ENCODE peak calls at places on chromosomes 6 and 20, in five cellular contexts. A, K, G, H and O are unnamed samples.

GRCh38 chr6:140586426-140587061 is 1212.1 kb upstream of the CITED2 start:
- DNase-seq in A (no peak), K (no peak), G (no peak), H (no peak), O (no peak)

GRCh38 chr6:143478479-143479062 is 28.0 kb downstream of the PEX3 start:
- DNase-seq in A (no peak), K (no peak), G (no peak), H (no peak), O (no peak)

GRCh38 chr6:78538002-78538401 is 329.3 kb upstream of the IRAK1BP1 start:
- DNase-seq in A (no peak), K (peak), G (no peak), H (peak), O (no peak)

GRCh38 chr20:35252037-35252461 is 25.6 kb downstream of the MMP24 start:
- DNase-seq in A (no peak), K (no peak), G (no peak), H (no peak), O (no peak)

GRCh38 chr20:50186151-50186885 is 4.3 kb upstream of the CEBPB start:
- DNase-seq in A (peak), K (peak), G (peak), H (peak), O (no peak)

GRCh38 chr6:80771941-80772340 is 665.5 kb downstream of the BCKDHB start:
- DNase-seq in A (peak), K (peak), G (no peak), H (peak), O (no peak)

GRCh38 chr6:72374864-72375263 is 247.0 kb upstream of the KCNQ5 start:
- DNase-seq in A (no peak), K (no peak), G (no peak), H (no peak), O (no peak)

GRCh38 chr6:158408552-158409130 is 96.4 kb downstream of the TULP4 start:
- DNase-seq in A (peak), K (peak), G (no peak), H (peak), O (peak)

GRCh38 chr20:46746972-46747371 is 37.5 kb downstream of the SLC2A10 start:
- DNase-seq in A (no peak), K (peak), G (no peak), H (peak), O (no peak)

GRCh38 chr6:81561071-81561564 is 191.4 kb downstream of the TENT5A start:
- DNase-seq in A (no peak), K (peak), G (no peak), H (peak), O (no peak)

GRCh38 chr20:60869626-60870025 is 382.4 kb upstream of the CDH4 start:
- DNase-seq in A (no peak), K (no peak), G (no peak), H (no peak), O (no peak)

GRCh38 chr6:2760882-2761842 is 4.0 kb upstream of the WRNIP1 start:
- DNase-seq in A (no peak), K (no peak), G (no peak), H (no peak), O (no peak)

GRCh38 chr6:56065408-56065807 is 182.0 kb downstream of the COL21A1 start:
- DNase-seq in A (no peak), K (no peak), G (no peak), H (no peak), O (no peak)

GRCh38 chr6:134105903-134106302 is 53.5 kb upstream of the SLC2A12 start:
- DNase-seq in A (no peak), K (no peak), G (no peak), H (no peak), O (no peak)

GRCh38 chr6:106886922-106887797 is 87.4 kb downstream of the CD24 start:
- DNase-seq in A (no peak), K (no peak), G (no peak), H (no peak), O (no peak)

GRCh38 chr6:136226674-136227377 is 23.3 kb downstream of the MTFR2 start:
- DNase-seq in A (no peak), K (no peak), G (no peak), H (no peak), O (no peak)

GRCh38 chr6:3687847-3688246 is 63.7 kb downstream of the PXDC1 start:
- DNase-seq in A (no peak), K (no peak), G (no peak), H (no peak), O (no peak)

GRCh38 chr6:80003841-80004198 is 629 bp upstream of the TTK start:
- DNase-seq in A (no peak), K (peak), G (no peak), H (no peak), O (no peak)

GRCh38 chr6:108697646-108698161 is 137.0 kb downstream of the FOXO3 start:
- DNase-seq in A (peak), K (no peak), G (no peak), H (peak), O (no peak)

GRCh38 chr20:21182832-21183563 is 57.1 kb downstream of the KIZ start:
- DNase-seq in A (peak), K (peak), G (no peak), H (peak), O (peak)

DNA sequence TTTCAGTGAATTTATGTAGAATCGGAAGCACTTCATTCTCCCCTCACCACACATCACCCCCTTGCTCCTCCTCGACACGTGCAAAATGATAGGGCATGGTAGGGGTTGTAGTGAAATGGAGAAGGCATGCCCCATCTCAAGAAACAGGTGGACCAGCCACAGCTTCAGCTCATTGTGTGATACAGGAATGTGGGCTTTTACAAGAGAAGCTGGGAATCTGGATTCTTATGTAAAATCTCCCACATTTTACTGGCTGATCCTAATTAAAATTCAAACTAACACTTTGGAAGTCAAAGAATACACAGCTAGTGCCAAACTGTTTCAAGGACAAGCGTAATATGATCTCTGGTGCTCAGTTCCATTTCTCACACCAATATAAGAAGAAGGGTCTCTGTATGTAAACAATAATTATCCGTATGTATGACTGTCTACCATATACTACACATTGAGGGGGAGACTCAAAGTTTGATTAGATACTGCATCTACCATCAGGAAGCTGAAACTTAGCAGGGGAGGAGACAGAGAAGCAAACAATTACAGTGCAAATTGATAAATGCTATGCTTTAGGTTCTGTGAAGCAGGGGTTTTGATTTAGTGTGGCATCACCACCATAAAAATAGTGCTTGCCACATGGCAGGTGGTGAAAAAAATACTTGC is 24.3 kb upstream of the KIAA0408 start:
- DNase-seq in A (no peak), K (no peak), G (no peak), H (no peak), O (no peak)
- H3K4me3 ChIP-seq in A (no peak), K (no peak), G (peak), H (no peak), O (no peak)

GRCh38 chr6:45423111-45423900 is 45.6 kb upstream of the SUPT3H start:
- DNase-seq in A (no peak), K (peak), G (no peak), H (peak), O (no peak)

GRCh38 chr6:45421700-45422540 is 44.2 kb upstream of the SUPT3H start:
- DNase-seq in A (no peak), K (peak), G (peak), H (peak), O (no peak)

GRCh38 chr6:45420909-45421699 is 43.4 kb upstream of the SUPT3H start:
- DNase-seq in A (no peak), K (no peak), G (no peak), H (peak), O (no peak)

GRCh38 chr6:45423901-45424627 is 46.3 kb upstream of the SUPT3H start:
- DNase-seq in A (no peak), K (no peak), G (no peak), H (peak), O (no peak)

DNA sequence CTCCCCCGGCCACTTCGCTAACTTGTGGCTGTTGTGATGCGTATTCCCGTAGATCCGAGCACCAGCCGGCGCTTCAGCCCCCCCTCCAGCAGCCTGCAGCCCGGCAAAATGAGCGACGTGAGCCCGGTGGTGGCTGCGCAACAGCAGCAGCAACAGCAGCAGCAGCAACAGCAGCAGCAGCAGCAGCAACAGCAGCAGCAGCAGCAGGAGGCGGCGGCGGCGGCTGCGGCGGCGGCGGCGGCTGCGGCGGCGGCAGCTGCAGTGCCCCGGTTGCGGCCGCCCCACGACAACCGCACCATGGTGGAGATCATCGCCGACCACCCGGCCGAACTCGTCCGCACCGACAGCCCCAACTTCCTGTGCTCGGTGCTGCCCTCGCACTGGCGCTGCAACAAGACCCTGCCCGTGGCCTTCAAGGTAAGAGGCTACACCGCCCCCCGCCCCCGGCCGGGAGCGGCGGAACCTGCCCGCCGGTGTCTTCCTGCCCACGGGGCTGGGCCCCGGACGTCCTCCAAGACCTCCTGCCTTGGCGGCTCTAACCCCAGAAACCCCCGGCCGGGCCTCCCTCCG is 44.9 kb upstream of the SUPT3H start:
- DNase-seq in A (no peak), K (peak), G (no peak), H (peak), O (no peak)
- TF ChIP-seq CTCF in A (no peak), K (no peak), G (no peak), H (no peak), O (no peak)

DNA sequence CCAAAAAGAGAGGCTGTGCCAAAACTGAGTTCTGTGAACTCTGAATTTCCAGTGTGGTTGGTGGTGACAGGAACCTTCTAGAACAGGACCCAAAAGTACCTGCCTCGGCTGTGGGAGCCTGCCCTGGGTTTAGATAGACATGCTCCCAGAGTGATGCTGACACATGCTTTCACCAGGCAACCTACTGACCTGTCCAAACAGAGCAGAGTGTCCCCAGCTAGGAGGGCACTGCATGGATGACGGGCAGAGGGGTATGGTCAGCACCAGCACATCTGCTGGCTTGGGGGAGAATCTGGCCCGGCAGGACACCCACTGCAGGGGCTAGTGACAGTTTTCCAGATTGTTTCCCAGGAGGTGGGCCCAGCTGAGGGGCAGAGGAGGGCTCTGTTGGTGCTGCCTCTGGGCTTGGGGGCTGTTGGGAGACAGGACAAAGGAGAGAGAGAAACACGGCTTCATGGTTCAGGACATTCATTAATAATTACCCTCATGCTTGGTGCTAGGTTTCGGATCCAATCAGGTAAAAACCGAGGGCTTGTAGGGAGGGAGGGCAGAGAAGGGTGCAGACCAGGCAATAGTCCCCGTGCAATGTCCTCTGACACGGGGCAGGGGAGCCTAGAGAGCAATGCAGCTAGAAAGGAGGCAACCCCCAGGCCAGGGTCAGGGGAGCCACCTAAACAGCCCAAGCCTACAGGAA is 15.0 kb downstream of the KCNK5 start:
- DNase-seq in A (no peak), K (no peak), G (no peak), H (no peak), O (no peak)
- H3K4me3 ChIP-seq in A (no peak), K (no peak), G (no peak), H (no peak), O (no peak)

DNA sequence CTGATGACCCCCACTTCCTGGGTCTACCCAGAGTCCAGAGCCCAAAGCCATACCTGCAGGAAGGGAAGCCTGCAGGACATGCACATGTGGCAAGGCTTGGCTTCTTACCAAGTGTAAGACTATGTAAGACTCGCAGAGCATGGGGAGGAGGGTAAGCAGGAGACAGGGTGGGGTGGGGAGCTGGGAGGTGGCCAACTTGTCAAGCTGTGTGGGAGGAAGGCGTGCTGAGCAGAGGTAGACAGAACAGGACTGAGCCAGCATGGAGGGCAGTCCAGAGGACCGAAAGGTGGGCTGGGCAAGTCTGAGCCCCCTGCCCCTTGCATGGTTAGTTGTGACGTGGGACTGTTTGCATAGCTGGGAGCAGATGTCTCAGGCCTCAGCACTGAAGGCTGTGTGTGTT is 53.4 kb upstream of the RNF24 start:
- DNase-seq in A (no peak), K (no peak), G (no peak), H (peak), O (no peak)
- TF ChIP-seq CTCF in A (no peak), K (no peak), G (no peak), H (no peak), O (no peak)

GRCh38 chr6:54086439-54086838 is 24.8 kb upstream of the MLIP start:
- DNase-seq in A (no peak), K (no peak), G (no peak), H (no peak), O (no peak)

GRCh38 chr6:54085526-54085925 is 25.7 kb upstream of the MLIP start:
- DNase-seq in A (peak), K (peak), G (no peak), H (no peak), O (peak)

GRCh38 chr6:54085047-54085446 is 26.2 kb upstream of the MLIP start:
- DNase-seq in A (no peak), K (no peak), G (no peak), H (no peak), O (no peak)

GRCh38 chr6:54083301-54083700 is 27.9 kb upstream of the MLIP start:
- DNase-seq in A (no peak), K (no peak), G (no peak), H (no peak), O (no peak)

DNA sequence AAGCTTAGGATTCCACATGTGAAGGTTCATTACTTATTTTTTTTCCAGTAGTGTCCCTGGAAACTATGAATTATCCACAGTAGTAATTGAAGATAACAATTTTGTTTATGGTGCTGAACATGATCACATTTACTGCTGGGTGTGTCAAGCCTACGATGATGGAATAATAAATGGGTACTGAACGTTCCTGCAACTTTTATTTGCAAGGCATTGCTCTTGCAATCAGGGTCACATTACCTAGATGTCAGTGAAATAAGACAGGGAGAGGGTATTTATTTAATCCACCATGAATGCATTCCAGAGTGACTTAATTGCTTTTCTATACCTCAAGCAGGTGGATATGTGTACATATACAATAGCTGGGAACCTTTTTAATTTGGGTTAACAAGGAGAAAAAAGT is 27.0 kb upstream of the MLIP start:
- DNase-seq in A (no peak), K (no peak), G (no peak), H (no peak), O (no peak)
- H3K4me3 ChIP-seq in A (no peak), K (no peak), G (no peak), H (no peak), O (no peak)

GRCh38 chr20:45153147-45153546 is 21.6 kb upstream of the PI3 start:
- DNase-seq in A (no peak), K (no peak), G (no peak), H (peak), O (no peak)

GRCh38 chr20:45157977-45158376 is 16.7 kb upstream of the PI3 start:
- DNase-seq in A (peak), K (peak), G (no peak), H (peak), O (peak)

GRCh38 chr20:45156728-45157127 is 18.0 kb upstream of the PI3 start:
- DNase-seq in A (no peak), K (no peak), G (no peak), H (no peak), O (no peak)

GRCh38 chr20:45153756-45154155 is 20.9 kb upstream of the PI3 start:
- DNase-seq in A (no peak), K (no peak), G (no peak), H (no peak), O (no peak)

GRCh38 chr20:45154183-45154582 is 20.5 kb upstream of the PI3 start:
- DNase-seq in A (no peak), K (no peak), G (no peak), H (peak), O (no peak)
- TF ChIP-seq CTCF in A (no peak), K (peak), G (no peak), H (peak), O (peak)

DNA sequence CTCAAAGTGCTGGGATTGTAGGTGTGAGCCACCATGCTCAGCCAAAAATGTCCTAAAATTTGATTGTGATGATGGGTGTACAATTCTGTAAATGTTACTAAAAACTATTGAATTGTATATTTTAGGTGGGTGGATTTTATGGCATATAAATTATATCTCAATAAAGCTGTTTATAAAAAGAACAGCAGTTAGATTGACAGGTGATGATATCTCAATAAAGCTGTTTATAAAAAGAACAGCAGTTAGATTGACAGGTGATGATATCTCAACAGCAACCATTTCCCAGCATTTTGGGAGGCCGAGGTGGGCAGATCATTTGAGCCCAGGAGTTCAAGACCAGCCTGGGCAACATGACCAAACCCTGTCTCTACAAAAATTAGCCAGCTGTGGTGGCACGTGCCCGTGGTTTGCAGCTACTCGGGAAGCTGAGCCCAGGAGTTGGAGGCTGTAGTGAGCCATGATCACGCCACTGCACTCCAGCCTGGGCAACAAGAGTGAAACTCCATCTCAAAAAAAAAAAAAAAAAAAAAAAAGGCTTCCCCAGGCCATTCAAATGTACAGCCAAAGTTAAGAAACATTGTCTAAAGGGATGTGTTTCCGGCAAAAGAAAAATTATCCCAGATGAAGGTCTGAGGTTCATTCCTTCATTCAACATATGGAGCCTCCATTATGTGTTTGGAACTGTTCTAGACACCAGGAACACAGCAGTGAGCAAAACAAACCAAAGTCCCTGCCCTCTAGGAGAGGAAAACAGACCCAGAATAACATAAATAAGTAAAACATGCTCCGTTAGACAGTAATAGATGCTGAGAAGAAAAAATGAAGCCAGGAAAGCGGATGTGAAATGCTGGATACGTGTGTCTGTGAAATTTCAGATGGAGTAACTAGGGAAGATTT is 1.7 kb upstream of the RBCK1 start:
- DNase-seq in A (no peak), K (no peak), G (no peak), H (no peak), O (no peak)
- H3K4me3 ChIP-seq in A (no peak), K (no peak), G (peak), H (no peak), O (no peak)

DNA sequence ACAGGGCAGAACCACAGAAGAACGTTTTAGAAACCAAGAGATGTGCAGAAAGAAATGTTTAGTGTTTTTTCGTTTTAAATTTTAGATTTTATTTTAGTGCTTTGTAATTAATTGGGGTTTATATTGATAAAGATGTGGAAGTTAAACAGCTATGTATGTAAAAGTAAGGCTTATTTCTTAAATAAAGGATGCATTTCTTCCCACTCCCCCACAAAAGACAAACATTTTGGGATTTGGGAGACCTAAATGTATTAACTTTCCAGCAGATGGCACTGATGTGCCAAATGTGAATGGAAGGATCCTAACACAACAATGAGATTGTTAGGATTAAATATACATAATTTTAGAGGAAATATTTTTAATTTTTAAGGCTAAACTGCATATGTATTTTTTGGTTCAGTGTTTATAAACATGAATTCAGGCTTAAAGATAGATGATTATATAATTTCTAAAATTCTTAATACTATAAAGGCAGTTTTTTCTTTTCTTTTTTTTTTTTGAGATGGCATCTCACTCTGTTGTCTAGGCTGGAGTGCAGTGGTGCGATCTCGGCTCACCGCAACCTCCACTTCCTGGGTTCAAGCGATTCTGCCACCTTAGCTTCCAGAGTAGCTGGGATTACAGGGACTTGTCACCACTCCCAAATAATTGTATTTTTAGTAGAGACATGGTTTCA is 12.0 kb downstream of the PFDN4 start:
- DNase-seq in A (peak), K (peak), G (no peak), H (peak), O (no peak)
- TF ChIP-seq CTCF in A (peak), K (peak), G (no peak), H (peak), O (peak)